ENCODE peak calls at places on chromosome 12, in ten cellular contexts. A is SK-N-SH, V is HepG2, O is GM23338, X is prostate gland, N is Panc1, M is stomach, D is SK-N-MC, B is sigmoid colon, Q is suprapubic skin. J is an unnamed sample.

GRCh38 chr12:48924617-48925217 is 575 bp downstream of the FKBP11 start:
- DNase-seq in A (peak), V (no peak), O (peak), X (peak), N (no peak), M (peak), D (no peak), B (peak), Q (peak), J (no peak)

GRCh38 chr12:116525418-116526001 is 33.7 kb upstream of the MAP1LC3B2 start:
- DNase-seq in A (no peak), V (no peak), O (peak), X (peak), N (no peak), M (peak), D (no peak), B (peak), Q (peak), J (peak)

GRCh38 chr12:8154526-8154925 is 2.3 kb upstream of the ZNF705A start:
- DNase-seq in A (no peak), V (no peak), O (no peak), X (no peak), N (no peak), M (no peak), D (no peak), B (no peak), Q (no peak), J (no peak)

GRCh38 chr12:107337354-107338095 is 244.2 kb upstream of the CRY1 start:
- DNase-seq in A (no peak), V (no peak), O (no peak), X (no peak), N (no peak), M (no peak), D (no peak), B (no peak), Q (no peak), J (no peak)

GRCh38 chr12:94525951-94526350 is 66.3 kb upstream of the CEP83 start:
- DNase-seq in A (no peak), V (no peak), O (no peak), X (no peak), N (no peak), M (no peak), D (no peak), B (no peak), Q (no peak), J (no peak)

GRCh38 chr12:632102-632696 is 31.0 kb downstream of the NINJ2 start:
- DNase-seq in A (no peak), V (peak), O (peak), X (peak), N (peak), M (peak), D (no peak), B (no peak), Q (peak), J (no peak)

GRCh38 chr12:123030686-123031085 is 50.2 kb downstream of the ARL6IP4 start:
- DNase-seq in A (no peak), V (no peak), O (no peak), X (no peak), N (no peak), M (no peak), D (no peak), B (no peak), Q (no peak), J (no peak)

GRCh38 chr12:113214938-113215400 is 6.3 kb upstream of the TPCN1 start:
- DNase-seq in A (peak), V (peak), O (no peak), X (no peak), N (no peak), M (no peak), D (no peak), B (peak), Q (peak), J (peak)

GRCh38 chr12:131231194-131231980 is 277.7 kb downstream of the ADGRD1 start:
- DNase-seq in A (no peak), V (no peak), O (no peak), X (no peak), N (no peak), M (no peak), D (no peak), B (no peak), Q (no peak), J (no peak)

GRCh38 chr12:131226345-131227265 is 272.9 kb downstream of the ADGRD1 start:
- DNase-seq in A (peak), V (no peak), O (peak), X (no peak), N (no peak), M (no peak), D (no peak), B (peak), Q (peak), J (no peak)

GRCh38 chr12:131230340-131231099 is 276.8 kb downstream of the ADGRD1 start:
- DNase-seq in A (peak), V (no peak), O (no peak), X (no peak), N (no peak), M (no peak), D (no peak), B (peak), Q (peak), J (no peak)

GRCh38 chr12:131233737-131234474 is 280.2 kb downstream of the ADGRD1 start:
- DNase-seq in A (no peak), V (no peak), O (no peak), X (no peak), N (no peak), M (no peak), D (no peak), B (no peak), Q (no peak), J (no peak)

GRCh38 chr12:131229426-131230339 is 276.0 kb downstream of the ADGRD1 start:
- DNase-seq in A (peak), V (no peak), O (peak), X (no peak), N (no peak), M (no peak), D (no peak), B (no peak), Q (peak), J (no peak)
- TF ChIP-seq POLR2AphosphoS5 in A (no peak), V (no peak), O (no peak), X (no peak), N (no peak), M (no peak), D (no peak), B (no peak), Q (no peak), J (no peak)

GRCh38 chr12:112015938-112016337 is 2.7 kb downstream of the ERP29 start:
- DNase-seq in A (no peak), V (no peak), O (no peak), X (no peak), N (no peak), M (no peak), D (no peak), B (no peak), Q (no peak), J (no peak)
- H3K4me3 ChIP-seq in A (no peak), V (no peak), O (no peak), X (no peak), N (no peak), M (no peak), D (no peak), B (no peak), Q (no peak), J (no peak)

DNA sequence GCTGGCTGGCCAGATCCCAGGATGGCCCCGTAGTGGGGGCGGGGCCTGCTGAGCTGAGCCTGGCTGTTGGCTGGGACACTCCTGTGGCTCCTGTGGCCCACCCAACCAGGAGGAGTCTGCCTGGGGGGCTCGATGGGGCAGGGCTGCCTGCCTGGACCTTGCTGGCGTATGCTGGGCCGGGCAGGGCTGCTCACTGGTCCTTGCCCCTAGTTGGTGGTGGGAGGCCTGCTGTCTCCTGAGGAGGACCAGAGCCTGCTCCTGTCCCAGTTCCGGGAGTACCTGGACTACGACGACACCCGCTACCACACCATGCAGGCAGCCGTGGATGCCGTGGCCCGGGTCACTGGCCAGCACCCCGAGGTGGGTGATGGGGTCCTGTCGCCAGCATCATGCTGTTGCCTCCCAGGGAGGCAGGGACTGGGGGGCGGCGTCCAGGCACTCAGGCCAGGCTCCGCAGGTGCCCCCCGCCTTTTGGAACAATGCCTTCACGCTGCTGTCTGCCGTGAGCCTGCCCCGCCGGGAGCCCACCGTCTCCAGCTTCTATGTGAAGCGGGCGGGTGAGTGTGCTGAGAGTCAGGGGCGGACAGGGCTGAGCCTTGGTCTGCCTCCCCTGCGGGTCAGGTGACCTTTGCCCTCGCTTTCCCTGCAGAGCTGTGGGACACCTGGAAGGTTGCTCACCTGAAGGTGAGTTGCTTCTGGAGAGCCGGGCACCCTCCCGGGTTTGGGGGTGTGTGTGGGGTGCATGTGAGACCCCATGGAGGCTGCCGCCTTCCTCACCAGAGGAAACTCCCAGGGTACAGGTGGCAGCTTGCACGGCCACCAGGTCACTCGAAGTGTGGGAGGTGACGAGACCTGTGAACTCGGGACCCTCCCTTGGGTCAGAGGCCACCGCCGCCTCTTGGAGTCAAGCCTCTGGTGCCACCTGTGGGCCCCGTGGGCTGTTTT is 3.4 kb downstream of the NOC4L start:
- DNase-seq in A (peak), V (no peak), O (no peak), X (no peak), N (no peak), M (no peak), D (no peak), B (peak), Q (peak), J (peak)
- TF ChIP-seq POLR2AphosphoS5 in A (no peak), V (no peak), O (no peak), X (no peak), N (no peak), M (no peak), D (no peak), B (no peak), Q (no peak), J (no peak)

GRCh38 chr12:75389061-75389460 is 1.8 kb upstream of the GLIPR1L2 start:
- DNase-seq in A (peak), V (no peak), O (no peak), X (no peak), N (peak), M (no peak), D (no peak), B (no peak), Q (no peak), J (no peak)

GRCh38 chr12:75390899-75391538 is at the start of gene GLIPR1L2:
- DNase-seq in A (peak), V (peak), O (peak), X (peak), N (peak), M (peak), D (no peak), B (peak), Q (peak), J (peak)

GRCh38 chr12:75389706-75390105 is 1.2 kb upstream of the GLIPR1L2 start:
- DNase-seq in A (no peak), V (no peak), O (no peak), X (no peak), N (no peak), M (no peak), D (no peak), B (no peak), Q (no peak), J (no peak)

GRCh38 chr12:75390156-75390898 is 562 bp upstream of the GLIPR1L2 start:
- DNase-seq in A (no peak), V (no peak), O (no peak), X (no peak), N (no peak), M (no peak), D (no peak), B (no peak), Q (no peak), J (no peak)
- H3K4me3 ChIP-seq in A (peak), V (no peak), O (peak), X (peak), N (peak), M (peak), D (no peak), B (peak), Q (peak), J (peak)

GRCh38 chr12:6374028-6374780 is 1.2 kb downstream of the SCNN1A start:
- DNase-seq in A (no peak), V (no peak), O (no peak), X (no peak), N (no peak), M (no peak), D (no peak), B (peak), Q (no peak), J (no peak)

GRCh38 chr12:6373022-6373787 is 2.2 kb downstream of the SCNN1A start:
- DNase-seq in A (no peak), V (no peak), O (no peak), X (no peak), N (no peak), M (peak), D (no peak), B (peak), Q (no peak), J (no peak)

GRCh38 chr12:6375269-6376078 is at the start of gene SCNN1A:
- DNase-seq in A (no peak), V (no peak), O (peak), X (peak), N (no peak), M (peak), D (no peak), B (peak), Q (peak), J (peak)

GRCh38 chr12:6376079-6376941 is 947 bp upstream of the SCNN1A start:
- DNase-seq in A (peak), V (peak), O (peak), X (peak), N (no peak), M (peak), D (no peak), B (peak), Q (peak), J (peak)

GRCh38 chr12:6374781-6375150 is 597 bp downstream of the SCNN1A start:
- DNase-seq in A (no peak), V (no peak), O (no peak), X (no peak), N (no peak), M (no peak), D (no peak), B (no peak), Q (no peak), J (no peak)
- TF ChIP-seq POLR2AphosphoS5 in A (no peak), V (no peak), O (no peak), X (no peak), N (no peak), M (no peak), D (no peak), B (no peak), Q (no peak), J (no peak)